ENCODE peak calls at places on chromosomes 11 and 22, in eight cellular contexts. J is HT-29; F is pulmonary artery endothelial cell; O is activated CD4-positive, alpha-beta T cell treated with anti-CD3 and anti-CD28 coated beads for 24 hours; B is stimulated activated naive CD8-positive, alpha-beta T cell treated with anti-CD3 and anti-CD28 coated beads, Interleukin-15, Interleukin-2, amounts not matched to agents 100 U/mL and 50 U/mL, for 24 hours; S is dermis microvascular lymphatic vessel endothelial cell; R is right cardiac atrium; G is Kasumi-1. K is an unnamed sample.

GRCh38 chr11:63534895-63535461 is 1.6 kb upstream of the PLAAT4 start:
- DNase-seq in J (no peak), F (no peak), O (no peak), B (no peak), S (no peak), R (no peak), G (no peak), K (no peak)

GRCh38 chr11:876550-876949 is 33.9 kb downstream of the TSPAN4 start:
- DNase-seq in J (no peak), F (no peak), O (no peak), B (no peak), S (peak; percentile 30), R (no peak), G (no peak), K (peak; percentile 56)

GRCh38 chr11:62902932-62903331 is 18.2 kb downstream of the CHRM1 start:
- DNase-seq in J (no peak), F (no peak), O (no peak), B (no peak), S (no peak), R (no peak), G (no peak), K (no peak)

GRCh38 chr11:78364128-78364751 is 53.4 kb downstream of the GAB2 start:
- DNase-seq in J (no peak), F (no peak), O (no peak), B (no peak), S (no peak), R (no peak), G (no peak), K (no peak)

GRCh38 chr11:76327756-76328388 is 53.1 kb downstream of the THAP12 start:
- DNase-seq in J (no peak), F (no peak), O (no peak), B (no peak), S (no peak), R (no peak), G (no peak), K (no peak)

GRCh38 chr11:290621-291231 is 1.8 kb downstream of the PGGHG start:
- DNase-seq in J (no peak), F (no peak), O (no peak), B (no peak), S (no peak), R (peak; percentile 15), G (no peak), K (no peak)

GRCh38 chr11:63729326-63729725 is 39.2 kb downstream of the ZFTA start:
- DNase-seq in J (no peak), F (no peak), O (no peak), B (no peak), S (no peak), R (no peak), G (no peak), K (no peak)

GRCh38 chr11:45262900-45263299 is 23.2 kb downstream of the SYT13 start:
- DNase-seq in J (no peak), F (no peak), O (no peak), B (no peak), S (no peak), R (no peak), G (no peak), K (no peak)

GRCh38 chr22:50261615-50262459 is at the start of gene MAPK12:
- DNase-seq in J (no peak), F (no peak), O (no peak), B (no peak), S (no peak), R (peak; percentile 54), G (peak; percentile 20), K (no peak)

GRCh38 chr11:112221263-112221835 is 4.9 kb upstream of the PTS start:
- DNase-seq in J (no peak), F (peak; percentile 19), O (no peak), B (no peak), S (peak; percentile 45), R (no peak), G (no peak), K (no peak)

GRCh38 chr11:111905391-111905790 is 6.2 kb downstream of the CRYAB start:
- DNase-seq in J (no peak), F (no peak), O (no peak), B (no peak), S (no peak), R (no peak), G (no peak), K (no peak)

GRCh38 chr11:73950869-73951710 is at the start of gene DNAJB13:
- DNase-seq in J (peak; percentile 82), F (no peak), O (no peak), B (no peak), S (no peak), R (no peak), G (peak; percentile 59), K (no peak)

GRCh38 chr11:63599211-63600122 is 14.8 kb downstream of the PLAAT3 start:
- DNase-seq in J (no peak), F (no peak), O (no peak), B (no peak), S (no peak), R (no peak), G (no peak), K (no peak)

GRCh38 chr11:2525166-2525861 is 80.5 kb downstream of the KCNQ1 start:
- DNase-seq in J (no peak), F (no peak), O (no peak), B (peak; percentile 1), S (no peak), R (no peak), G (no peak), K (no peak)